ENCODE peak calls at places on chromosomes 5 and 9, in five cellular contexts. K is sigmoid colon, X is transverse colon, R is neuronal stem cell, H is GM23338. T is an unnamed sample. For H3K27me3 and H3K4me1, the result is how much of the 10 kb centered on the place peaks cover.

GRCh38 chr5:157026789-157027424 is 32.0 kb downstream of the HAVCR1 start:
- DNase-seq in R (peak), H (peak), X (peak), K (no peak), T (no peak)

GRCh38 chr9:75876999-75877647 is 13.3 kb upstream of the PCSK5 start:
- DNase-seq in X (peak), H (no peak), K (no peak), R (no peak), T (no peak)

GRCh38 chr9:27496134-27496504 is 28.0 kb upstream of the IFNK start:
- DNase-seq in R (no peak), X (no peak), K (no peak), H (no peak), T (no peak)

GRCh38 chr9:96107436-96107835 is 194.5 kb downstream of the HSD17B3 start:
- DNase-seq in R (no peak), K (no peak), H (no peak), X (no peak), T (no peak)

GRCh38 chr9:100193078-100193477 is 94.0 kb downstream of the INVS start:
- DNase-seq in X (no peak), R (no peak), H (no peak), K (no peak), T (no peak)

GRCh38 chr9:31394040-31394473 is 990.4 kb upstream of the ACO1 start:
- DNase-seq in R (no peak), X (no peak), H (no peak), K (no peak), T (no peak)

GRCh38 chr5:141850183-141850768 is 27.9 kb downstream of the PCDH1 start:
- DNase-seq in H (no peak), K (no peak), R (peak), X (no peak), T (no peak)

GRCh38 chr5:88734191-88734640 is 148.8 kb downstream of the MEF2C start:
- DNase-seq in H (no peak), K (no peak), R (no peak), X (peak), T (no peak)

GRCh38 chr5:92492908-92493307 is 1088.1 kb downstream of the NR2F1-AS1 start:
- DNase-seq in R (no peak), H (no peak), X (no peak), K (no peak), T (no peak)

GRCh38 chr5:96823900-96824351 is 16.2 kb upstream of the ERAP1 start:
- DNase-seq in H (no peak), X (no peak), R (no peak), K (no peak), T (no peak)

GRCh38 chr5:39113354-39113953 is 39.3 kb upstream of the RICTOR start:
- DNase-seq in H (no peak), X (no peak), K (no peak), R (no peak), T (no peak)

GRCh38 chr5:39117401-39117800 is 43.2 kb upstream of the RICTOR start:
- DNase-seq in X (no peak), R (no peak), H (no peak), K (no peak), T (no peak)

GRCh38 chr5:39116347-39116899 is 42.2 kb upstream of the RICTOR start:
- DNase-seq in X (no peak), H (no peak), R (no peak), K (no peak), T (no peak)

GRCh38 chr5:39114155-39114554 is 40.0 kb upstream of the RICTOR start:
- DNase-seq in X (no peak), H (no peak), R (no peak), K (no peak), T (no peak)

GRCh38 chr5:39115644-39116346 is 41.6 kb upstream of the RICTOR start:
- DNase-seq in K (no peak), X (no peak), R (no peak), H (no peak), T (no peak)
- H3K27me3 ChIP-seq in K (under half), X (under half), R (under half), H (under half), T (under half)

GRCh38 chr5:13780081-13780480 is 164.4 kb downstream of the DNAH5 start:
- DNase-seq in H (no peak), R (no peak), K (no peak), X (no peak), T (no peak)
- H3K4me1 ChIP-seq in H (under half), R (under half), K (under half), X (under half), T (under half)

GRCh38 chr9:14133394-14133793 is 180.5 kb downstream of the NFIB start:
- DNase-seq in X (no peak), R (no peak), K (no peak), H (no peak), T (no peak)
- H3K27me3 ChIP-seq in X (under half), R (under half), K (under half), H (under half), T (under half)

GRCh38 chr5:35859101-35859661 is 2.5 kb downstream of the IL7R start:
- DNase-seq in H (peak), R (peak), X (no peak), K (no peak), T (no peak)

GRCh38 chr5:35860686-35861085 is 4.0 kb downstream of the IL7R start:
- DNase-seq in X (no peak), K (no peak), R (no peak), H (peak), T (peak)

GRCh38 chr5:35863159-35863558 is 6.5 kb downstream of the IL7R start:
- DNase-seq in R (no peak), K (no peak), X (no peak), H (no peak), T (no peak)

GRCh38 chr5:35861718-35862117 is 5.0 kb downstream of the IL7R start:
- DNase-seq in R (no peak), X (no peak), K (no peak), H (no peak), T (no peak)

DNA sequence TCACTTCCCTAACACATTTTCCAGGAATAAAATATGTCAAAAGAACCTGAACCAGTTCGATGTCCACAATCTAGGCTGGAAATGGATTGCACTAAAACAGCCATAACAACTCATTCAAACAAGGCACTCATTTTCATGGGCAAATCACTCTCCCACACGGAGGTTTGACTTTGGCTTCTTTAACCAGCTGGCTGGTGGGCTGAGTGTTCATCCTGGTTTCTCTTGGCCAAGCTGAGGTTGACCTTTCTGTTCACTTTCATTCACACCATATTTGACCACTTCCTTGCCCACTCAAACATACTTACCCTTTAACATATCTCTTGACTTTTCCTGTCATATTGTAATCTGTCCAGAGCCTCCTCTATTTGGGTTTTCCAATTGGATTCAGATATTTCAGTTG is 5.4 kb downstream of the IL7R start:
- DNase-seq in X (no peak), H (no peak), R (no peak), K (no peak), T (no peak)
- H3K4me1 ChIP-seq in X (under half), H (under half), R (under half), K (under half), T (under half)

GRCh38 chr5:178389031-178389729 is 156.6 kb upstream of the PHYKPL start:
- DNase-seq in X (no peak), H (no peak), K (no peak), R (no peak), T (no peak)

GRCh38 chr5:178386532-178386931 is 153.9 kb upstream of the PHYKPL start:
- DNase-seq in H (no peak), R (no peak), X (no peak), K (peak), T (no peak)

GRCh38 chr5:178387061-178387855 is 154.7 kb upstream of the PHYKPL start:
- DNase-seq in K (peak), X (no peak), H (no peak), R (no peak), T (no peak)

GRCh38 chr5:178388381-178389030 is 155.9 kb upstream of the PHYKPL start:
- DNase-seq in X (peak), R (no peak), K (peak), H (no peak), T (no peak)

GRCh38 chr5:178387856-178388190 is 155.2 kb upstream of the PHYKPL start:
- DNase-seq in H (no peak), K (peak), X (no peak), R (no peak), T (no peak)
- H3K27me3 ChIP-seq in H (under half), K (under half), X (under half), R (under half), T (under half)

GRCh38 chr5:150136290-150136689 is 19.4 kb downstream of the PDGFRB start:
- DNase-seq in H (no peak), X (no peak), K (no peak), R (no peak), T (no peak)
- H3K4me1 ChIP-seq in H (under half), X (under half), K (half or more), R (under half), T (under half)

T was measured in NT2/D1.